ENCODE peak calls at places on chromosome 22, in eight cellular contexts. O, B, V, J, Q, E, Z and F are unnamed samples.

GRCh38 chr22:21055880-21056319 is 10.2 kb downstream of the LRRC74B start:
- DNase-seq in O (no peak), B (no peak), V (no peak), J (no peak), Q (no peak), E (no peak), Z (no peak), F (no peak)

GRCh38 chr22:27146871-27147591 is 489.6 kb downstream of the MIAT start:
- DNase-seq in O (no peak), B (no peak), V (no peak), J (no peak), Q (no peak), E (no peak), Z (peak; percentile 41), F (no peak)

GRCh38 chr22:45162531-45162930 is 1.2 kb upstream of the NUP50 start:
- DNase-seq in O (no peak), B (no peak), V (no peak), J (no peak), Q (no peak), E (no peak), Z (no peak), F (no peak)

GRCh38 chr22:30219049-30219448 is 27.5 kb downstream of the LIF start:
- DNase-seq in O (no peak), B (no peak), V (no peak), J (no peak), Q (no peak), E (no peak), Z (no peak), F (no peak)

GRCh38 chr22:39920134-39920743 is 19.4 kb downstream of the GRAP2 start:
- DNase-seq in O (no peak), B (no peak), V (no peak), J (peak; percentile 34), Q (no peak), E (no peak), Z (no peak), F (no peak)

GRCh38 chr22:26565889-26566288 is 24.0 kb downstream of the TPST2 start:
- DNase-seq in O (no peak), B (no peak), V (no peak), J (no peak), Q (no peak), E (no peak), Z (no peak), F (no peak)

GRCh38 chr22:44363980-44364749 is 51.4 kb upstream of the SHISAL1 start:
- DNase-seq in O (no peak), B (no peak), V (no peak), J (no peak), Q (no peak), E (no peak), Z (no peak), F (no peak)

GRCh38 chr22:38870791-38871359 is 1.1 kb downstream of the CBX6 start:
- DNase-seq in O (no peak), B (peak; percentile 17), V (no peak), J (no peak), Q (no peak), E (no peak), Z (no peak), F (no peak)

GRCh38 chr22:49964136-49964492 is 3.5 kb downstream of the PIM3 start:
- DNase-seq in O (no peak), B (no peak), V (no peak), J (peak; percentile 51), Q (no peak), E (no peak), Z (no peak), F (no peak)

GRCh38 chr22:29478326-29479276 is 1.4 kb upstream of the NEFH start:
- DNase-seq in O (peak; percentile 49), B (peak; percentile 72), V (no peak), J (no peak), Q (peak; percentile 18), E (peak; percentile 89), Z (peak; percentile 21), F (peak; percentile 35)

GRCh38 chr22:48741540-48741939 is 1086.1 kb downstream of the BRD1 start:
- DNase-seq in O (no peak), B (no peak), V (no peak), J (no peak), Q (no peak), E (no peak), Z (no peak), F (no peak)

GRCh38 chr22:35044607-35045390 is 21.2 kb upstream of the ISX start:
- DNase-seq in O (no peak), B (no peak), V (no peak), J (no peak), Q (no peak), E (no peak), Z (no peak), F (no peak)

GRCh38 chr22:50670914-50671538 is 1.6 kb upstream of the SHANK3 start:
- DNase-seq in O (no peak), B (no peak), V (no peak), J (no peak), Q (no peak), E (no peak), Z (no peak), F (no peak)

GRCh38 chr22:36397081-36397766 is 9.5 kb upstream of the MYH9 start:
- DNase-seq in O (no peak), B (peak; percentile 57), V (peak; percentile 40), J (no peak), Q (peak; percentile 78), E (no peak), Z (no peak), F (no peak)

GRCh38 chr22:47586946-47587345 is 824.5 kb downstream of the TBC1D22A start:
- DNase-seq in O (no peak), B (no peak), V (no peak), J (no peak), Q (no peak), E (no peak), Z (no peak), F (no peak)

GRCh38 chr22:43777204-43777671 is 34.9 kb downstream of the EFCAB6 start:
- DNase-seq in O (no peak), B (peak; percentile 44), V (peak; percentile 84), J (no peak), Q (peak; percentile 65), E (no peak), Z (no peak), F (no peak)

GRCh38 chr22:27689664-27690063 is 111.9 kb downstream of the MN1 start:
- DNase-seq in O (no peak), B (no peak), V (no peak), J (no peak), Q (no peak), E (no peak), Z (no peak), F (no peak)

GRCh38 chr22:35524966-35525686 is 15.5 kb upstream of the RASD2 start:
- DNase-seq in O (peak; percentile 86), B (no peak), V (no peak), J (no peak), Q (no peak), E (no peak), Z (no peak), F (peak; percentile 91)

GRCh38 chr22:30694171-30694637 is 470 bp upstream of the OSBP2 start:
- DNase-seq in O (peak; percentile 69), B (peak; percentile 57), V (peak; percentile 28), J (no peak), Q (no peak), E (peak; percentile 59), Z (no peak), F (peak; percentile 70)